ENCODE peak calls at places on chromosomes 16 and 17, in eight cellular contexts. H is HEK293T; F is activated CD4-positive, alpha-beta T cell treated with anti-CD3 and anti-CD28 coated beads for 1 hour; M is omental fat pad; J is progenitor cell of endocrine pancreas; I is AG04450; R is NCI-H2171; N is naive thymus-derived CD8-positive, alpha-beta T cell. A is an unnamed sample.

GRCh38 chr17:74632196-74632540 is 8.6 kb upstream of the CD300E start:
- DNase-seq in F (no peak), N (no peak), I (no peak), J (no peak), H (no peak), M (no peak), R (no peak), A (no peak)

GRCh38 chr16:51290886-51291285 is 139.8 kb upstream of the SALL1 start:
- DNase-seq in H (no peak), J (no peak), F (no peak), R (no peak), I (no peak), N (no peak), M (no peak), A (no peak)

GRCh38 chr16:88194397-88195020 is 188.2 kb upstream of the ZNF469 start:
- DNase-seq in N (no peak), I (no peak), M (no peak), R (peak), H (no peak), J (no peak), F (no peak), A (no peak)

GRCh38 chr16:76910931-76911330 is 280.1 kb upstream of the MON1B start:
- DNase-seq in H (no peak), N (no peak), F (no peak), I (peak), M (no peak), J (no peak), R (no peak), A (no peak)

GRCh38 chr16:3637371-3637923 is 17.0 kb upstream of the DNASE1 start:
- DNase-seq in R (no peak), M (no peak), N (peak), F (no peak), I (no peak), H (no peak), J (no peak), A (peak)

GRCh38 chr16:53094013-53094630 is 39.3 kb downstream of the CHD9 start:
- DNase-seq in H (no peak), J (no peak), F (no peak), M (no peak), N (no peak), I (no peak), R (peak), A (no peak)

GRCh38 chr17:50495217-50495823 is 12.9 kb upstream of the MYCBPAP start:
- DNase-seq in M (no peak), H (no peak), J (no peak), F (no peak), N (no peak), I (no peak), R (no peak), A (no peak)

GRCh38 chr16:4055748-4056147 is 60.5 kb downstream of the ADCY9 start:
- DNase-seq in I (no peak), F (no peak), H (no peak), J (no peak), R (no peak), M (no peak), N (no peak), A (no peak)

GRCh38 chr16:4505356-4506153 is 29.4 kb downstream of the HMOX2 start:
- DNase-seq in N (peak), R (no peak), M (no peak), I (no peak), H (no peak), J (no peak), F (peak), A (peak)

GRCh38 chr17:8707591-8708453 is 36.8 kb downstream of the CCDC42 start:
- DNase-seq in F (no peak), N (no peak), J (no peak), R (no peak), I (no peak), H (no peak), M (no peak), A (no peak)

GRCh38 chr17:74452027-74452840 is 14.2 kb upstream of the CD300A start:
- DNase-seq in F (no peak), H (no peak), M (no peak), R (peak), J (no peak), N (no peak), I (no peak), A (no peak)

GRCh38 chr17:4766199-4766598 is 5.5 kb upstream of the TM4SF5 start:
- DNase-seq in M (no peak), R (no peak), F (no peak), J (no peak), I (no peak), H (no peak), N (no peak), A (no peak)

GRCh38 chr17:76491271-76492184 is 9.7 kb downstream of the RHBDF2 start:
- DNase-seq in M (no peak), H (no peak), F (no peak), N (no peak), R (no peak), I (no peak), J (no peak), A (peak)

GRCh38 chr16:35195864-35196216 is 1736.4 kb downstream of the TP53TG3F start:
- DNase-seq in R (no peak), H (no peak), N (no peak), F (no peak), M (no peak), J (no peak), I (no peak), A (no peak)

GRCh38 chr16:3131755-3132377 is 3.0 kb upstream of the ZNF213 start:
- DNase-seq in H (peak), M (no peak), J (no peak), R (no peak), N (no peak), F (no peak), I (no peak), A (peak)

GRCh38 chr17:67156269-67157199 is 88.5 kb downstream of the HELZ start:
- DNase-seq in M (no peak), H (no peak), R (no peak), N (no peak), J (no peak), F (no peak), I (no peak), A (peak)

GRCh38 chr16:54180421-54181359 is 105.9 kb downstream of the IRX3 start:
- DNase-seq in N (no peak), J (no peak), M (no peak), H (no peak), R (no peak), F (no peak), I (no peak), A (no peak)

GRCh38 chr17:601462-602303 is 113.0 kb downstream of the VPS53 start:
- DNase-seq in I (peak), M (no peak), F (no peak), N (no peak), R (no peak), H (no peak), J (no peak), A (no peak)